ENCODE peak calls at places on chromosomes 3 and 15, in seven cellular contexts. G, D, O, F, N, I and E are unnamed samples. For H3K4me1 and H3K27me3, the result is how much of the 10 kb centered on the place peaks cover.

GRCh38 chr3:159058859-159059258 is 257.0 kb downstream of the MFSD1 start:
- DNase-seq in G (no peak), D (no peak), O (no peak), F (no peak), N (no peak), I (no peak), E (no peak)

GRCh38 chr3:149588909-149589308 is 68.9 kb downstream of the WWTR1 start:
- DNase-seq in G (no peak), D (no peak), O (no peak), F (no peak), N (no peak), I (no peak), E (no peak)

GRCh38 chr3:169812124-169812843 is 386 bp upstream of the LRRIQ4 start:
- DNase-seq in G (peak), D (peak), O (peak), F (peak), N (peak), I (peak), E (peak)

GRCh38 chr3:196636369-196637349 is 2.8 kb upstream of the NRROS start:
- DNase-seq in G (no peak), D (no peak), O (no peak), F (no peak), N (no peak), I (no peak), E (peak)

GRCh38 chr3:140568842-140569520 is 108.9 kb upstream of the TRIM42 start:
- DNase-seq in G (no peak), D (no peak), O (no peak), F (peak), N (no peak), I (no peak), E (peak)

GRCh38 chr3:65575376-65575840 is 463.3 kb downstream of the MAGI1 start:
- DNase-seq in G (peak), D (peak), O (no peak), F (no peak), N (no peak), I (no peak), E (no peak)

GRCh38 chr3:149881879-149882278 is 68.9 kb downstream of the RNF13 start:
- DNase-seq in G (no peak), D (no peak), O (no peak), F (no peak), N (no peak), I (no peak), E (no peak)

GRCh38 chr3:179098388-179099077 is 26.9 kb upstream of the ZMAT3 start:
- DNase-seq in G (peak), D (no peak), O (no peak), F (no peak), N (no peak), I (no peak), E (no peak)

GRCh38 chr15:68691667-68692066 is 112.9 kb downstream of the CORO2B start:
- DNase-seq in G (no peak), D (no peak), O (no peak), F (no peak), N (no peak), I (peak), E (no peak)

GRCh38 chr3:163523375-163523774 is 1554.9 kb downstream of the SI start:
- DNase-seq in G (no peak), D (no peak), O (no peak), F (no peak), N (no peak), I (no peak), E (no peak)

GRCh38 chr15:60970246-60971170 is 258.6 kb downstream of the RORA start:
- DNase-seq in G (no peak), D (peak), O (no peak), F (no peak), N (no peak), I (no peak), E (no peak)

GRCh38 chr15:98937413-98938104 is 70.0 kb downstream of the PGPEP1L start:
- DNase-seq in G (no peak), D (no peak), O (no peak), F (no peak), N (no peak), I (no peak), E (no peak)

GRCh38 chr3:73622135-73622534 is 2.6 kb downstream of the PDZRN3 start:
- DNase-seq in G (peak), D (no peak), O (peak), F (no peak), N (peak), I (peak), E (peak)
- H3K4me3 ChIP-seq in G (peak), D (no peak), O (peak), F (peak), N (peak), I (peak), E (peak)

DNA sequence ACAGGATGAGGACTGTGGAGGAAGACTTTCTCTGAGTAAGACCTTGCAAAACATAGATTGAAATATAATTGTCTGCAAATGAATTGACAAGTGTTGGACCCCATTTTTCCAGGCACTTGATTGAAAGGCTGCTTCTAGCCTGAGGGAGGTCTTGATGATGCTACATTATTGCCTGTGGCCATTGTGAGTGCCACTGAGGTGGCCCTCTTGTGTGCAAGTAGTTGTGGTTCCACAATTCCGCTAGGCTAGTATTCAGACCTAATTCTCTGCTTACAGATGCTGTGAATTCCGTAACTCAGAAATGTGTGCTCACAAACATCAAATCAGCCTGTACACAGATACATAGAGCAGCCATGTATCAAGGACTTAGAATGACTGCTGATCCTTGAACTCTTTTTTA is 34.6 kb downstream of the FNDC3B start:
- DNase-seq in G (no peak), D (no peak), O (no peak), F (no peak), N (no peak), I (no peak), E (no peak)
- H3K4me1 ChIP-seq in G (under half), D (under half), O (under half), F (under half), N (under half), I (under half), E (under half)

GRCh38 chr3:147343926-147344325 is 62.4 kb downstream of the ZIC4 start:
- DNase-seq in G (no peak), D (no peak), O (no peak), F (no peak), N (no peak), I (no peak), E (no peak)
- H3K27me3 ChIP-seq in G (under half), D (under half), O (under half), F (under half), N (under half), I (under half), E (under half)

DNA sequence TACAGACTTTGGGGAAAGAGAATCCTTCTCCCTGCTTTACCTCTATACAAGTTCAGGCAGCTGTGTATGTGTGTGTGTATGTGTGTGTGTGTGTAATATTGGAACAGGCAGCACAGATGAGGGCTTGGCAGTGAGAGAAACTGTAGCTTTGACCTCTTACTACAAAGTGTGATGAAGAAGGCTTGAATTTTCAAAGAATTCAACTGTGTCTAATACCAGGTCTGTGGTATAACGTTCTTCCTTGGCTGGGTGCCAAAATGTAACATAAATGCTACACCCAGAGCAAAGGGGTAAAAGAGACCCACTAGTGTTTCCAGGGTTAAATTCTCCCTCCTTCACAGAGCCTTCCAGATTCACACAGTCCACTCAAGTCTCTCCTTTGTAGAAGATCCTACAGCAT is 51.1 kb downstream of the CHST2 start:
- DNase-seq in G (peak), D (peak), O (no peak), F (no peak), N (no peak), I (no peak), E (no peak)
- H3K4me3 ChIP-seq in G (no peak), D (no peak), O (no peak), F (no peak), N (no peak), I (no peak), E (no peak)

GRCh38 chr15:63462053-63462452 is 42.3 kb upstream of the USP3 start:
- DNase-seq in G (peak), D (peak), O (no peak), F (no peak), N (no peak), I (no peak), E (no peak)
- H3K4me1 ChIP-seq in G (under half), D (under half), O (under half), F (under half), N (under half), I (under half), E (under half)

GRCh38 chr3:13420817-13421755 is 964 bp upstream of the NUP210 start:
- DNase-seq in G (no peak), D (no peak), O (peak), F (no peak), N (no peak), I (no peak), E (peak)
- H3K27me3 ChIP-seq in G (under half), D (under half), O (under half), F (under half), N (under half), I (under half), E (under half)

GRCh38 chr3:50341537-50341936 is 901 bp upstream of the RASSF1 start:
- DNase-seq in G (no peak), D (no peak), O (peak), F (no peak), N (no peak), I (no peak), E (no peak)
- H3K4me3 ChIP-seq in G (peak), D (no peak), O (peak), F (peak), N (peak), I (no peak), E (no peak)

GRCh38 chr3:127699946-127700300 is 27.2 kb downstream of the ABTB1 start:
- DNase-seq in G (no peak), D (no peak), O (no peak), F (no peak), N (no peak), I (no peak), E (no peak)

GRCh38 chr3:127701281-127701792 is 28.6 kb downstream of the ABTB1 start:
- DNase-seq in G (no peak), D (peak), O (peak), F (no peak), N (no peak), I (no peak), E (peak)

GRCh38 chr3:127702151-127702578 is 29.4 kb downstream of the ABTB1 start:
- DNase-seq in G (peak), D (no peak), O (peak), F (no peak), N (no peak), I (no peak), E (peak)

GRCh38 chr3:127699098-127699945 is 26.6 kb downstream of the ABTB1 start:
- DNase-seq in G (peak), D (no peak), O (peak), F (no peak), N (no peak), I (no peak), E (peak)

GRCh38 chr3:127700406-127700805 is 27.7 kb downstream of the ABTB1 start:
- DNase-seq in G (no peak), D (no peak), O (peak), F (no peak), N (no peak), I (no peak), E (peak)
- H3K4me1 ChIP-seq in G (under half), D (under half), O (half or more), F (under half), N (under half), I (under half), E (under half)